ENCODE peak calls at places on chromosomes 11 and 22, in six cellular contexts. One of them, this sample, is unnamed.

GRCh38 chr22:18984564-18984963 is 48.5 kb upstream of the PRODH start:
- DNase-seq in AG08396: no peak
- DNase-seq in T-cell: no peak
- DNase-seq in Peyer's patch: peak
- DNase-seq in cerebellar cortex: no peak
- DNase-seq in HCT116: no peak
- DNase-seq in this sample: no peak

GRCh38 chr11:8040921-8041285 is 40.1 kb upstream of the TUB start:
- DNase-seq in AG08396: no peak
- DNase-seq in T-cell: no peak
- DNase-seq in Peyer's patch: no peak
- DNase-seq in cerebellar cortex: no peak
- DNase-seq in HCT116: no peak
- DNase-seq in this sample: no peak

GRCh38 chr11:57460756-57461749 is 725 bp downstream of the RTN4RL2 start:
- DNase-seq in AG08396: no peak
- DNase-seq in T-cell: no peak
- DNase-seq in Peyer's patch: no peak
- DNase-seq in cerebellar cortex: no peak
- DNase-seq in HCT116: no peak
- DNase-seq in this sample: no peak

GRCh38 chr22:44597616-44598015 is 99.6 kb upstream of the RTL6 start:
- DNase-seq in AG08396: peak
- DNase-seq in T-cell: no peak
- DNase-seq in Peyer's patch: no peak
- DNase-seq in cerebellar cortex: no peak
- DNase-seq in HCT116: no peak
- DNase-seq in this sample: no peak

GRCh38 chr11:46564459-46564858 is 29.4 kb downstream of the AMBRA1 start:
- DNase-seq in AG08396: no peak
- DNase-seq in T-cell: no peak
- DNase-seq in Peyer's patch: no peak
- DNase-seq in cerebellar cortex: no peak
- DNase-seq in HCT116: no peak
- DNase-seq in this sample: no peak

GRCh38 chr11:120675171-120675570 is 163.6 kb downstream of the GRIK4 start:
- DNase-seq in AG08396: no peak
- DNase-seq in T-cell: no peak
- DNase-seq in Peyer's patch: no peak
- DNase-seq in cerebellar cortex: no peak
- DNase-seq in HCT116: no peak
- DNase-seq in this sample: no peak

GRCh38 chr11:85685131-85685819 is 720 bp downstream of the CCDC89 start:
- DNase-seq in AG08396: peak
- DNase-seq in T-cell: no peak
- DNase-seq in Peyer's patch: no peak
- DNase-seq in cerebellar cortex: no peak
- DNase-seq in HCT116: no peak
- DNase-seq in this sample: no peak

GRCh38 chr22:44154431-44154942 is 26.2 kb upstream of the PARVG start:
- DNase-seq in AG08396: no peak
- DNase-seq in T-cell: no peak
- DNase-seq in Peyer's patch: peak
- DNase-seq in cerebellar cortex: no peak
- DNase-seq in HCT116: no peak
- DNase-seq in this sample: no peak

GRCh38 chr22:46994265-46994664 is 231.8 kb downstream of the TBC1D22A start:
- DNase-seq in AG08396: no peak
- DNase-seq in T-cell: no peak
- DNase-seq in Peyer's patch: no peak
- DNase-seq in cerebellar cortex: no peak
- DNase-seq in HCT116: no peak
- DNase-seq in this sample: no peak

GRCh38 chr11:2587132-2587930 is 112.5 kb downstream of the KCNQ1OT1 start:
- DNase-seq in AG08396: peak
- DNase-seq in T-cell: no peak
- DNase-seq in Peyer's patch: no peak
- DNase-seq in cerebellar cortex: no peak
- DNase-seq in HCT116: no peak
- DNase-seq in this sample: no peak

GRCh38 chr11:32374261-32374711 is 61.1 kb downstream of the WT1 start:
- DNase-seq in AG08396: peak
- DNase-seq in T-cell: peak
- DNase-seq in Peyer's patch: no peak
- DNase-seq in cerebellar cortex: peak
- DNase-seq in HCT116: peak
- DNase-seq in this sample: peak

GRCh38 chr11:121426476-121427454 is 25.3 kb upstream of the SORL1 start:
- DNase-seq in AG08396: peak
- DNase-seq in T-cell: peak
- DNase-seq in Peyer's patch: peak
- DNase-seq in cerebellar cortex: no peak
- DNase-seq in HCT116: peak
- DNase-seq in this sample: no peak

GRCh38 chr11:107043242-107043991 is 25.1 kb upstream of the GUCY1A2 start:
- DNase-seq in AG08396: peak
- DNase-seq in T-cell: no peak
- DNase-seq in Peyer's patch: no peak
- DNase-seq in cerebellar cortex: no peak
- DNase-seq in HCT116: no peak
- DNase-seq in this sample: peak

GRCh38 chr22:49570032-49570848 is 257.4 kb downstream of the BRD1 start:
- DNase-seq in AG08396: no peak
- DNase-seq in T-cell: no peak
- DNase-seq in Peyer's patch: peak
- DNase-seq in cerebellar cortex: no peak
- DNase-seq in HCT116: no peak
- DNase-seq in this sample: no peak

GRCh38 chr22:37283393-37283937 is 1.2 kb downstream of the CYTH4 start:
- DNase-seq in AG08396: no peak
- DNase-seq in T-cell: peak
- DNase-seq in Peyer's patch: no peak
- DNase-seq in cerebellar cortex: no peak
- DNase-seq in HCT116: no peak
- DNase-seq in this sample: no peak

GRCh38 chr11:2521081-2521480 is 76.3 kb downstream of the KCNQ1 start:
- DNase-seq in AG08396: no peak
- DNase-seq in T-cell: no peak
- DNase-seq in Peyer's patch: peak
- DNase-seq in cerebellar cortex: no peak
- DNase-seq in HCT116: no peak
- DNase-seq in this sample: no peak

GRCh38 chr22:19789406-19789805 is 28.8 kb downstream of the TBX1 start:
- DNase-seq in AG08396: no peak
- DNase-seq in T-cell: no peak
- DNase-seq in Peyer's patch: no peak
- DNase-seq in cerebellar cortex: no peak
- DNase-seq in HCT116: no peak
- DNase-seq in this sample: no peak

GRCh38 chr11:118102721-118103261 is 16.0 kb upstream of the SMIM35 start:
- DNase-seq in AG08396: no peak
- DNase-seq in T-cell: no peak
- DNase-seq in Peyer's patch: no peak
- DNase-seq in cerebellar cortex: no peak
- DNase-seq in HCT116: no peak
- DNase-seq in this sample: no peak

GRCh38 chr22:42688241-42688913 is 32.3 kb downstream of the A4GALT start:
- DNase-seq in AG08396: peak
- DNase-seq in T-cell: no peak
- DNase-seq in Peyer's patch: no peak
- DNase-seq in cerebellar cortex: no peak
- DNase-seq in HCT116: no peak
- DNase-seq in this sample: no peak

GRCh38 chr11:4072668-4073285 is 21.8 kb upstream of the RRM1 start:
- DNase-seq in AG08396: peak
- DNase-seq in T-cell: peak
- DNase-seq in Peyer's patch: no peak
- DNase-seq in cerebellar cortex: peak
- DNase-seq in HCT116: peak
- DNase-seq in this sample: peak

GRCh38 chr22:40183029-40183581 is 5.4 kb downstream of the TNRC6B start:
- DNase-seq in AG08396: peak
- DNase-seq in T-cell: no peak
- DNase-seq in Peyer's patch: no peak
- DNase-seq in cerebellar cortex: no peak
- DNase-seq in HCT116: no peak
- DNase-seq in this sample: no peak

GRCh38 chr11:76609736-76610370 is 60.7 kb downstream of the LRRC32 start:
- DNase-seq in AG08396: no peak
- DNase-seq in T-cell: no peak
- DNase-seq in Peyer's patch: no peak
- DNase-seq in cerebellar cortex: peak
- DNase-seq in HCT116: no peak
- DNase-seq in this sample: no peak

GRCh38 chr11:21646351-21646750 is 546.5 kb upstream of the ANO5 start:
- DNase-seq in AG08396: no peak
- DNase-seq in T-cell: no peak
- DNase-seq in Peyer's patch: no peak
- DNase-seq in cerebellar cortex: no peak
- DNase-seq in HCT116: no peak
- DNase-seq in this sample: no peak

GRCh38 chr11:119860561-119861094 is 131.6 kb upstream of the NECTIN1 start:
- DNase-seq in AG08396: no peak
- DNase-seq in T-cell: no peak
- DNase-seq in Peyer's patch: peak
- DNase-seq in cerebellar cortex: no peak
- DNase-seq in HCT116: no peak
- DNase-seq in this sample: no peak

GRCh38 chr11:9756878-9757277 is 93.0 kb downstream of the SWAP70 start:
- DNase-seq in AG08396: no peak
- DNase-seq in T-cell: no peak
- DNase-seq in Peyer's patch: no peak
- DNase-seq in cerebellar cortex: no peak
- DNase-seq in HCT116: no peak
- DNase-seq in this sample: no peak

This sample was measured in GM13977.